ENCODE peak calls at places on chromosomes 6 and 20, in ten cellular contexts. One of them, this sample, is unnamed. For H3K4me1 and H3K27me3, the result is how much of the 10 kb centered on the place peaks cover.

GRCh38 chr20:40192083-40192482 is 497.0 kb downstream of the MAFB start:
- DNase-seq in pancreas: no peak
- DNase-seq in uterus: no peak
- DNase-seq in body of pancreas: no peak
- DNase-seq in H9: no peak
- DNase-seq in cardiac muscle cell: no peak
- DNase-seq in CD4-positive, CD25-positive, alpha-beta regulatory T cell: no peak
- DNase-seq in lower lobe of right lung: no peak
- DNase-seq in mesendoderm: no peak
- DNase-seq in PC-9: no peak
- DNase-seq in this sample: no peak

GRCh38 chr6:82741325-82741995 is 324.2 kb downstream of the UBE3D start:
- DNase-seq in pancreas: no peak
- DNase-seq in uterus: no peak
- DNase-seq in body of pancreas: no peak
- DNase-seq in H9: no peak
- DNase-seq in cardiac muscle cell: no peak
- DNase-seq in CD4-positive, CD25-positive, alpha-beta regulatory T cell: no peak
- DNase-seq in lower lobe of right lung: no peak
- DNase-seq in mesendoderm: no peak
- DNase-seq in PC-9: no peak
- DNase-seq in this sample: no peak

GRCh38 chr6:140993515-140993914 is 1139.2 kb upstream of the GJE1 start:
- DNase-seq in pancreas: no peak
- DNase-seq in uterus: no peak
- DNase-seq in body of pancreas: no peak
- DNase-seq in H9: no peak
- DNase-seq in cardiac muscle cell: no peak
- DNase-seq in CD4-positive, CD25-positive, alpha-beta regulatory T cell: no peak
- DNase-seq in lower lobe of right lung: no peak
- DNase-seq in mesendoderm: no peak
- DNase-seq in PC-9: no peak
- DNase-seq in this sample: no peak

GRCh38 chr6:34234667-34235604 is 1.7 kb upstream of the HMGA1 start:
- DNase-seq in pancreas: no peak
- DNase-seq in uterus: no peak
- DNase-seq in body of pancreas: no peak
- DNase-seq in H9: peak
- DNase-seq in cardiac muscle cell: no peak
- DNase-seq in CD4-positive, CD25-positive, alpha-beta regulatory T cell: peak
- DNase-seq in lower lobe of right lung: peak
- DNase-seq in mesendoderm: peak
- DNase-seq in PC-9: peak
- DNase-seq in this sample: peak

GRCh38 chr6:134753001-134753400 is 196.9 kb downstream of the ALDH8A1 start:
- DNase-seq in pancreas: no peak
- DNase-seq in uterus: no peak
- DNase-seq in body of pancreas: peak
- DNase-seq in H9: no peak
- DNase-seq in cardiac muscle cell: no peak
- DNase-seq in CD4-positive, CD25-positive, alpha-beta regulatory T cell: no peak
- DNase-seq in lower lobe of right lung: no peak
- DNase-seq in mesendoderm: no peak
- DNase-seq in PC-9: no peak
- DNase-seq in this sample: no peak

GRCh38 chr20:7843613-7844012 is 96.6 kb downstream of the HAO1 start:
- DNase-seq in pancreas: no peak
- DNase-seq in uterus: peak
- DNase-seq in body of pancreas: no peak
- DNase-seq in H9: no peak
- DNase-seq in cardiac muscle cell: peak
- DNase-seq in CD4-positive, CD25-positive, alpha-beta regulatory T cell: no peak
- DNase-seq in lower lobe of right lung: no peak
- DNase-seq in mesendoderm: no peak
- DNase-seq in PC-9: no peak
- DNase-seq in this sample: no peak

GRCh38 chr6:129104560-129104959 is 221.6 kb downstream of the LAMA2 start:
- DNase-seq in pancreas: no peak
- DNase-seq in uterus: no peak
- DNase-seq in body of pancreas: no peak
- DNase-seq in H9: no peak
- DNase-seq in cardiac muscle cell: peak
- DNase-seq in CD4-positive, CD25-positive, alpha-beta regulatory T cell: no peak
- DNase-seq in lower lobe of right lung: no peak
- DNase-seq in mesendoderm: no peak
- DNase-seq in PC-9: no peak
- DNase-seq in this sample: no peak

GRCh38 chr6:43402819-43403218 is 24.5 kb upstream of the ABCC10 start:
- DNase-seq in pancreas: no peak
- DNase-seq in uterus: no peak
- DNase-seq in body of pancreas: no peak
- DNase-seq in H9: no peak
- DNase-seq in cardiac muscle cell: no peak
- DNase-seq in CD4-positive, CD25-positive, alpha-beta regulatory T cell: no peak
- DNase-seq in lower lobe of right lung: no peak
- DNase-seq in mesendoderm: peak
- DNase-seq in PC-9: no peak
- DNase-seq in this sample: no peak

GRCh38 chr6:141969201-141969600 is 163.5 kb upstream of the GJE1 start:
- DNase-seq in pancreas: no peak
- DNase-seq in uterus: no peak
- DNase-seq in body of pancreas: no peak
- DNase-seq in H9: no peak
- DNase-seq in cardiac muscle cell: no peak
- DNase-seq in CD4-positive, CD25-positive, alpha-beta regulatory T cell: no peak
- DNase-seq in lower lobe of right lung: no peak
- DNase-seq in mesendoderm: no peak
- DNase-seq in PC-9: no peak
- DNase-seq in this sample: no peak

GRCh38 chr20:31679357-31680285 is 41.9 kb downstream of the COX4I2 start:
- DNase-seq in pancreas: no peak
- DNase-seq in uterus: no peak
- DNase-seq in body of pancreas: no peak
- DNase-seq in H9: no peak
- DNase-seq in cardiac muscle cell: no peak
- DNase-seq in CD4-positive, CD25-positive, alpha-beta regulatory T cell: no peak
- DNase-seq in lower lobe of right lung: no peak
- DNase-seq in mesendoderm: no peak
- DNase-seq in PC-9: no peak
- DNase-seq in this sample: no peak

GRCh38 chr6:146550911-146551310 is 7.3 kb downstream of the RAB32 start:
- DNase-seq in pancreas: no peak
- DNase-seq in uterus: no peak
- DNase-seq in body of pancreas: no peak
- DNase-seq in H9: no peak
- DNase-seq in cardiac muscle cell: peak
- DNase-seq in CD4-positive, CD25-positive, alpha-beta regulatory T cell: no peak
- DNase-seq in lower lobe of right lung: no peak
- DNase-seq in mesendoderm: no peak
- DNase-seq in PC-9: no peak
- DNase-seq in this sample: no peak

GRCh38 chr6:88492824-88493223 is 326.7 kb upstream of the CNR1 start:
- DNase-seq in pancreas: no peak
- DNase-seq in uterus: no peak
- DNase-seq in body of pancreas: no peak
- DNase-seq in H9: no peak
- DNase-seq in cardiac muscle cell: peak
- DNase-seq in CD4-positive, CD25-positive, alpha-beta regulatory T cell: no peak
- DNase-seq in lower lobe of right lung: no peak
- DNase-seq in mesendoderm: peak
- DNase-seq in PC-9: no peak
- DNase-seq in this sample: no peak

GRCh38 chr6:88428068-88428467 is 261.9 kb upstream of the CNR1 start:
- DNase-seq in pancreas: no peak
- DNase-seq in uterus: no peak
- DNase-seq in body of pancreas: no peak
- DNase-seq in H9: no peak
- DNase-seq in cardiac muscle cell: no peak
- DNase-seq in CD4-positive, CD25-positive, alpha-beta regulatory T cell: no peak
- DNase-seq in lower lobe of right lung: no peak
- DNase-seq in mesendoderm: no peak
- DNase-seq in PC-9: no peak
- DNase-seq in this sample: no peak

GRCh38 chr20:36099106-36099505 is 55.4 kb upstream of the EPB41L1 start:
- DNase-seq in pancreas: no peak
- DNase-seq in uterus: no peak
- DNase-seq in body of pancreas: no peak
- DNase-seq in H9: no peak
- DNase-seq in cardiac muscle cell: no peak
- DNase-seq in CD4-positive, CD25-positive, alpha-beta regulatory T cell: no peak
- DNase-seq in lower lobe of right lung: no peak
- DNase-seq in mesendoderm: no peak
- DNase-seq in PC-9: no peak
- DNase-seq in this sample: no peak
- H3K4me1 ChIP-seq in pancreas: under half
- H3K4me1 ChIP-seq in uterus: under half
- H3K4me1 ChIP-seq in body of pancreas: half or more
- H3K4me1 ChIP-seq in H9: under half
- H3K4me1 ChIP-seq in cardiac muscle cell: under half
- H3K4me1 ChIP-seq in CD4-positive, CD25-positive, alpha-beta regulatory T cell: under half
- H3K4me1 ChIP-seq in lower lobe of right lung: half or more
- H3K4me1 ChIP-seq in mesendoderm: under half
- H3K4me1 ChIP-seq in PC-9: half or more
- H3K4me1 ChIP-seq in this sample: under half

DNA sequence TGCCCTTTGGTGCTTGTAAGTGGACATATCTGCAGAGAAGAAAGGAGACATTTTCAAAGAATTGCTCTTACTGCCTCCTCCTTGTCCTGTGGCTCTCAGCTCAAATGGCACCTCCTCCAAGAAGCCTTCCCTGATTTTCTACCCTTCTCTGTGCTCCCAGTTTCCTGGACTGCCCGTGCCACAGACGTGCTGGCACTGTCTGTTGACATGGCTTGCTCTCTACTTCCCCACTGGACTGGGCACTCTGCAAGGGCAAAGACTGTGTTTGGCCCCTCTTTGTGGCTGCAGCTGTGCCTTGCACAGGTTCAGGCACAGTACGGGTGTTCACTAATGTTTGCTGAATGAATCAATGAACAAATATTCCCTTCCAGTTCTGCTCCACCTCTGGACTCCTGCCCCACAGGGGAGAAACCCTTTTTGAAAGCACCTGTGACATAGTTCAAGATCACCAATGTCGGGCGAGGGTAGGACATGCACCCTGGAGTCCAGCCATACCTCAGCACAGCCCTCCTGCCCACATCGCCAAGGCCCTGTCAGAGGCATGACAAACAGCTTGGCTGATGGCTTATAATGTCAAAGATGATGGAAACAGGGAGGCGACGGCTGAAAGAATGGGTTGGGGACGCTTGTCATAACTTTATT is 15.7 kb upstream of the CTNNBL1 start:
- DNase-seq in pancreas: no peak
- DNase-seq in uterus: no peak
- DNase-seq in body of pancreas: no peak
- DNase-seq in H9: no peak
- DNase-seq in cardiac muscle cell: no peak
- DNase-seq in CD4-positive, CD25-positive, alpha-beta regulatory T cell: no peak
- DNase-seq in lower lobe of right lung: no peak
- DNase-seq in mesendoderm: no peak
- DNase-seq in PC-9: no peak
- DNase-seq in this sample: no peak
- H3K27me3 ChIP-seq in pancreas: under half
- H3K27me3 ChIP-seq in uterus: under half
- H3K27me3 ChIP-seq in body of pancreas: under half
- H3K27me3 ChIP-seq in H9: under half
- H3K27me3 ChIP-seq in cardiac muscle cell: under half
- H3K27me3 ChIP-seq in CD4-positive, CD25-positive, alpha-beta regulatory T cell: under half
- H3K27me3 ChIP-seq in lower lobe of right lung: under half
- H3K27me3 ChIP-seq in mesendoderm: under half
- H3K27me3 ChIP-seq in PC-9: under half
- H3K27me3 ChIP-seq in this sample: under half

GRCh38 chr20:25230177-25230831 is 17.6 kb upstream of the PYGB start:
- DNase-seq in pancreas: no peak
- DNase-seq in uterus: no peak
- DNase-seq in body of pancreas: no peak
- DNase-seq in H9: no peak
- DNase-seq in cardiac muscle cell: no peak
- DNase-seq in CD4-positive, CD25-positive, alpha-beta regulatory T cell: no peak
- DNase-seq in lower lobe of right lung: no peak
- DNase-seq in mesendoderm: no peak
- DNase-seq in PC-9: no peak
- DNase-seq in this sample: no peak
- H3K4me1 ChIP-seq in pancreas: under half
- H3K4me1 ChIP-seq in uterus: under half
- H3K4me1 ChIP-seq in body of pancreas: half or more
- H3K4me1 ChIP-seq in H9: under half
- H3K4me1 ChIP-seq in cardiac muscle cell: under half
- H3K4me1 ChIP-seq in CD4-positive, CD25-positive, alpha-beta regulatory T cell: under half
- H3K4me1 ChIP-seq in lower lobe of right lung: under half
- H3K4me1 ChIP-seq in mesendoderm: under half
- H3K4me1 ChIP-seq in PC-9: under half
- H3K4me1 ChIP-seq in this sample: under half

GRCh38 chr20:37419307-37419706 is 73.4 kb downstream of the SRC start:
- DNase-seq in pancreas: no peak
- DNase-seq in uterus: no peak
- DNase-seq in body of pancreas: no peak
- DNase-seq in H9: no peak
- DNase-seq in cardiac muscle cell: no peak
- DNase-seq in CD4-positive, CD25-positive, alpha-beta regulatory T cell: no peak
- DNase-seq in lower lobe of right lung: no peak
- DNase-seq in mesendoderm: no peak
- DNase-seq in PC-9: no peak
- DNase-seq in this sample: no peak
- H3K27me3 ChIP-seq in pancreas: under half
- H3K27me3 ChIP-seq in uterus: under half
- H3K27me3 ChIP-seq in body of pancreas: under half
- H3K27me3 ChIP-seq in H9: under half
- H3K27me3 ChIP-seq in cardiac muscle cell: under half
- H3K27me3 ChIP-seq in CD4-positive, CD25-positive, alpha-beta regulatory T cell: under half
- H3K27me3 ChIP-seq in lower lobe of right lung: under half
- H3K27me3 ChIP-seq in mesendoderm: under half
- H3K27me3 ChIP-seq in PC-9: half or more
- H3K27me3 ChIP-seq in this sample: under half

GRCh38 chr6:56604186-56604585 is 38.5 kb downstream of the DST start:
- DNase-seq in pancreas: no peak
- DNase-seq in uterus: no peak
- DNase-seq in body of pancreas: no peak
- DNase-seq in H9: no peak
- DNase-seq in cardiac muscle cell: no peak
- DNase-seq in CD4-positive, CD25-positive, alpha-beta regulatory T cell: no peak
- DNase-seq in lower lobe of right lung: no peak
- DNase-seq in mesendoderm: no peak
- DNase-seq in PC-9: no peak
- DNase-seq in this sample: no peak
- H3K4me1 ChIP-seq in pancreas: under half
- H3K4me1 ChIP-seq in uterus: under half
- H3K4me1 ChIP-seq in body of pancreas: under half
- H3K4me1 ChIP-seq in H9: under half
- H3K4me1 ChIP-seq in cardiac muscle cell: under half
- H3K4me1 ChIP-seq in CD4-positive, CD25-positive, alpha-beta regulatory T cell: under half
- H3K4me1 ChIP-seq in lower lobe of right lung: under half
- H3K4me1 ChIP-seq in mesendoderm: under half
- H3K4me1 ChIP-seq in PC-9: under half
- H3K4me1 ChIP-seq in this sample: under half